ENCODE peak calls at places on chromosome 9, in eight cellular contexts. S is cardiac muscle cell; B is IMR-90; X is CD4-positive, alpha-beta T cell; K is right lobe of liver; H is left lung; U is coronary artery; I is Peyer's patch. O is an unnamed sample.

GRCh38 chr9:121718063-121718462 is 66.6 kb downstream of the DAB2IP start:
- DNase-seq in I (no peak), B (peak; percentile 65), S (peak; percentile 44), X (no peak), H (no peak), K (no peak), U (no peak), O (peak; percentile 59)

GRCh38 chr9:134575817-134576176 is 65.8 kb upstream of the COL5A1 start:
- DNase-seq in U (peak; percentile 53), H (no peak), S (no peak), X (peak; percentile 22), B (no peak), I (peak; percentile 10), K (no peak), O (no peak)

GRCh38 chr9:93963969-93964368 is 8.8 kb upstream of the BARX1 start:
- DNase-seq in S (no peak), X (peak; percentile 29), I (no peak), U (peak; percentile 31), K (no peak), B (peak; percentile 5), H (no peak), O (no peak)

GRCh38 chr9:15135167-15135792 is 171.7 kb downstream of the TTC39B start:
- DNase-seq in B (peak; percentile 69), S (peak; percentile 86), I (peak; percentile 51), H (no peak), U (peak; percentile 77), X (peak; percentile 36), K (no peak), O (peak; percentile 52)

GRCh38 chr9:33129886-33130284 is 37.3 kb downstream of the B4GALT1 start:
- DNase-seq in U (no peak), B (no peak), X (no peak), H (no peak), I (no peak), K (no peak), S (no peak), O (no peak)

GRCh38 chr9:74499111-74499601 is 2.0 kb downstream of the RORB start:
- DNase-seq in K (no peak), I (no peak), B (no peak), H (peak; percentile 51), X (no peak), S (peak; percentile 30), U (no peak), O (peak; percentile 46)

GRCh38 chr9:71985070-71985956 is 73.9 kb downstream of the C9orf85 start:
- DNase-seq in I (no peak), H (no peak), B (peak; percentile 15), X (no peak), K (no peak), S (no peak), U (no peak), O (no peak)

GRCh38 chr9:128568470-128569083 is 16.2 kb downstream of the SPTAN1 start:
- DNase-seq in I (no peak), U (no peak), X (no peak), H (no peak), K (no peak), B (peak; percentile 47), S (no peak), O (no peak)

DNA sequence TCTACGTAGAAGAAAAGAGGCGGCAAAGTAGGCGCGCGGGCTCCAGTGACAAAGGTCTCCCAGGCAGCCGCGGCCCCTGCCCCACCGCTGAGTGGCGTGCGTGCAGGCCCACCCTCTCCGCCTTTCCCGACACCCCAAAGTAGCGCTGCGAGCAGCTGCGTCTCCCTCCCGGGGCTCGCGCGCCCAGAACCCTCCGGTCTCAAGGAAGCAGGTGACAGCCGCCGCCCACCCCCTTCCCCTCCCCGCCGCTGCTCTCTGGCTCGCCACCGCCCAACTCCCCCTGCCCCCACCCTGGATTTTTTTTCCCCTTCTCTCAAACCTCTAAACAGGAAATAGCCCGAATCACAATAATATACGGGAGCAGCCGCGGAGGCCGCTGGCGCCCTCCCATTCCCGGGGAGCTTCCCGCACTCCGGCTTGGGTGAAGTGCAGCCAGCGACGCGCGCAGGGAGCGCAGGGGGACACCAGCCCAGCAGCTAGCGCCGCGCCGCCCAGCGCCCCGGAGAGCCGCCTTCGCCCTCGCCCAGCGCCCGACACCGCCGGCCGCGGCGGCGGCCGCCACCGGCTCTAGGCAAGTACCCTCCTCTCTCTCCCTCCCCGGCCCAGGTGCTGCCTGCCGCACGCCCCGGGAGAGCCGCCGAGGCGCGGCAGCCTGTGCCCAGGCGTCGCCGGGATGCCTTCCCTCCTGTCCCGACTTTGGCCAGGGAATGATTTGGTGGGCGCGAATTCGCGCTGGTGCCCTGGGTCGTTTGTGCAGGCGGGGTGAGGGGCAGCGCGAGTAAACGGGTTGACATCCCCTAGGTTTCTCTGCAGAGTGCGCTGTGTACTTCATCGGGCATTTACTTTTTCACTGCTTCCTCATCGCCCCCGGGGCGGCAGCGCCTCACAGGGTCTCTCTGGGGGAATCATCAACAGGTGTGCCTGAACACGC is 52.7 kb upstream of the TJP2 start:
- DNase-seq in X (peak; percentile 36), H (peak; percentile 87), B (peak; percentile 31), I (peak; percentile 83), U (no peak), K (peak; percentile 65), S (peak; percentile 48), O (peak; percentile 39)
- TF ChIP-seq CTCF in X (no peak), H (no peak), B (no peak), I (no peak), U (no peak), K (no peak), S (peak; percentile 8), O (no peak)

GRCh38 chr9:87601175-87601574 is 103.5 kb downstream of the DAPK1 start:
- DNase-seq in K (no peak), H (peak; percentile 85), X (no peak), B (no peak), I (peak; percentile 65), U (no peak), S (no peak), O (no peak)

GRCh38 chr9:87603854-87604490 is 106.3 kb downstream of the DAPK1 start:
- DNase-seq in S (no peak), K (no peak), B (no peak), H (no peak), X (no peak), I (no peak), U (no peak), O (no peak)

GRCh38 chr9:87604886-87605588 is 107.4 kb downstream of the DAPK1 start:
- DNase-seq in X (no peak), K (no peak), I (no peak), H (no peak), S (no peak), B (no peak), U (no peak), O (no peak)

GRCh38 chr9:87601595-87601994 is 103.9 kb downstream of the DAPK1 start:
- DNase-seq in I (no peak), K (no peak), H (no peak), S (no peak), B (no peak), U (no peak), X (no peak), O (no peak)

DNA sequence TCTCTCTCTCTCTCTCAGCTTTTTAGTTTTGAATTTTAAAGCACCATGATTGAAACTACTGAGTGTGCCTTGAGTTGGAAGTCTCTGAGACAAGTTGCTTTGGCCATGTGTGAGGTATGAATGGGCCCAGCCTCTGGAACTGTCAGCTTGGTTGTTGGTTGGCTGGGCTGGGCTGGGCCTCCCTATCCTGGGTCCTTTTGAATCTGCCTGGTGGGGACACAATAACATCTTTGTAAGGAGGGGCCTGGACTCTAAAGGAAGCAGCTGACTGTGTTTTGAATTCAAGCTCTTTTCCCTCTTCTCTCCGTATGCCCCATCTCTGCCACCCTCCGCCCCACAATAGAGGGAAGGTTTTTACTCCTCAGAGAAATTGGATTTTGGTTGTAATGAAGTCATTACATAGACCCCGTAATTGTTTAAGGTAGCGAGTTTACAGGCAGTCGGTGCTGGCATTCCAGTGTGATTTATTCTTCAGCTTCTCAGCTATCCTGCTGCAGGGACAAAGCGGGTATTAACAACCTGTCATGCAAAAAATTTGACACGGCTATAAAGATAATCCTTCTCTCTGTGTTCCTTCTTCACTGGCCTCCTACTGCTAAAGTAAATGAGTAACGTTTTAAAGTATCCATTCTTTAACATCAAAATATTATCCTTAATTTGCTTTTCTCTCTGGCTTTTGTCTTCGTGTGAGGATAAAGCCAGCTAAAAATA is 105.4 kb downstream of the DAPK1 start:
- DNase-seq in S (no peak), I (no peak), H (no peak), X (no peak), U (no peak), B (no peak), K (no peak), O (no peak)
- H3K27ac ChIP-seq in S (no peak overlapping the region), I (no peak overlapping the region), H (no peak overlapping the region), X (no peak overlapping the region), U (no peak overlapping the region), B (no peak overlapping the region), K (no peak overlapping the region), O (no peak overlapping the region)

GRCh38 chr9:99858087-99858486 is 36.4 kb downstream of the NR4A3 start:
- DNase-seq in X (no peak), S (no peak), K (no peak), H (no peak), B (no peak), U (no peak), I (no peak), O (no peak)

GRCh38 chr9:99851028-99851822 is 29.5 kb downstream of the NR4A3 start:
- DNase-seq in S (no peak), U (no peak), I (no peak), B (no peak), H (no peak), X (no peak), K (no peak), O (no peak)

GRCh38 chr9:99859395-99859980 is 37.8 kb downstream of the NR4A3 start:
- DNase-seq in U (no peak), S (peak; percentile 17), I (no peak), X (no peak), K (no peak), B (peak; percentile 42), H (no peak), O (no peak)

GRCh38 chr9:99852617-99853016 is 30.9 kb downstream of the NR4A3 start:
- DNase-seq in X (no peak), B (no peak), H (no peak), S (no peak), I (no peak), K (no peak), U (no peak), O (no peak)

DNA sequence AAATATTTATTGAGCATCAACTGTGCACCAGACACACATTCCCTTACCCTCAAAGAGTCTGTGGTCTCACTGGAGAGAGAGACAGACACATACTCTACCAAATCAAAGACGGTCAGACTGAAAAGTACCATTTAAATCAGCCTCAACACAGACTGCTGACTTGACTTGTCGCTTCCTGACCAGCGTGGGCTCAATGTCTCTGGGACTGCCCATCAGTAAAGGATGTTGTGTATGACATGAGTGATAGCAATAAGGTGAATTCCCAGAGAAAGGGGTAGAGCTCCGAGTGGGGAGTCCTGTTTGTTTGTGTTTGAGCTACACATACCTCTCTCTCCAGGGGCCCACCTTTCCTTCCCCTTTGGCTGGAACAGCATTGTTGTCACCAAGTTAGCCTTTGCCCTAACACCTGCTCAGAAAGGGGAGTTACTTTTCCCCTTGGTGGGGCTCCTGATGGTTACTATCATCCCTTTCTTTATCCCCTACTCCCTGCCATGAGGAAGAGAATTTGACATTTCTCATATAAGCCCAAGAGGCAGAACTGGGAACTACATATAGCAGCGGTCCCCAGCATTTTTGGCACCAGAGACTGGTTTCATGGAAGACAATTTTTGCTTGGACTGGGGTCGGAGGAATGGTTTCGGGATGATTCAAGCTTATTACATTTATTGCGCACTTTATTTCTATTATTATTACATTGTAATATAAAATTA is 33.9 kb downstream of the NR4A3 start:
- DNase-seq in S (no peak), U (no peak), K (no peak), B (no peak), X (no peak), H (no peak), I (no peak), O (no peak)
- TF ChIP-seq CTCF in S (no peak), U (no peak), K (no peak), B (no peak), X (no peak), H (no peak), I (no peak), O (peak; percentile 18)

DNA sequence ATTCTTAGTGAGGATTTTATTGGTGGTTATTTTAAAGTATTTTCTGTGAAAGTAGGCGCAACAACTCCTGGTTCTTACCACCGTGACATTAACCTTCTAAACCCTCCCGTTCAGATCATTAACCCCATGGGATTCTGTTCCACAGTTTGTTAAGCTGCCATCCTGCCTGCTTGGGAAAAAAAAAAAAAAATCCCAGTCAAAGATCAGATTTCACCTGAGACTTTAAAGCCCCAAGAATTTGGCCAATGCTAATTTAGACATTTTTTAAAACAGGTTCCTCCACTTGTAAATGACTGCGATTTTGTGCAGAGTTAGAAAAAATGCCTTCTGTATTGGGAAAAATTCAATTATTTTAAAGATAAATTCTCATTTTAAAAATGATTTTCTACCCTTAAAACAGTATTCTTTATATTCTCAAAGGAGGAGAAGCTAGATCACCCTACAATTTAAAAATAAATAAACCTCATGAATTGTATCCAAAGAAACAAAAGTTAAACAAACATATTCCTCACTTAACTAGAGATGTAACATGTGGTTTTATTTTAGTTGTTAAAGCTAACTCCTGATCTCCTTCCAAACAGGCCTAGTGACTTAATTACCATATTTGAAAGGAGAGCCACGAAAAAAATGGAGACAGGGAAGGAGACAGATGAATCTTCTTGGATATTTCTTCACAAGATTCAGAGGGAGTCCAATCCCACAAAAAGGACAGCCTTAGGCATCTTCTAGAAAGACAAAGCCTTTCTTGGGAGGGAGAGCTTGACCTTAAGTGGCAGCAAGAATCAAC is 93.1 kb upstream of the IFNK start:
- DNase-seq in H (no peak), B (no peak), U (no peak), K (no peak), S (no peak), I (no peak), X (no peak), O (no peak)
- H3K27ac ChIP-seq in H (peak overlapping the region; percentile 27), B (no peak overlapping the region), U (no peak overlapping the region), K (no peak overlapping the region), S (no peak overlapping the region), I (no peak overlapping the region), X (no peak overlapping the region), O (peak overlapping the region; percentile 95)